ENCODE peak calls at places on chromosomes 6 and 20, in five cellular contexts. I is dorsolateral prefrontal cortex, R is psoas muscle, Z is hepatocyte, Y is GM06990. H is an unnamed sample.

GRCh38 chr6:137933696-137934095 is 66.6 kb downstream of the TNFAIP3 start:
- DNase-seq in Y (no peak), I (no peak), Z (no peak), R (peak; percentile 58), H (no peak)

GRCh38 chr6:108673602-108674001 is 112.9 kb downstream of the FOXO3 start:
- DNase-seq in I (no peak), R (no peak), Z (no peak), Y (no peak), H (no peak)

GRCh38 chr6:149060300-149060984 is 257.1 kb upstream of the TAB2 start:
- DNase-seq in Z (no peak), Y (peak; percentile 78), I (no peak), R (no peak), H (no peak)

GRCh38 chr20:41482647-41483552 is 116.3 kb upstream of the EMILIN3 start:
- DNase-seq in I (no peak), Y (no peak), R (no peak), Z (no peak), H (no peak)

GRCh38 chr6:11772109-11772830 is 6.3 kb downstream of the ADTRP start:
- DNase-seq in R (peak; percentile 41), I (no peak), Z (peak; percentile 69), Y (no peak), H (no peak)

GRCh38 chr6:21856844-21857243 is 263.3 kb downstream of the SOX4 start:
- DNase-seq in I (no peak), R (no peak), Z (no peak), Y (no peak), H (no peak)

GRCh38 chr20:4581838-4582237 is 139.9 kb upstream of the PRND start:
- DNase-seq in I (no peak), R (no peak), Z (no peak), Y (no peak), H (no peak)

GRCh38 chr6:104940881-104941693 is 15.8 kb upstream of the LIN28B start:
- DNase-seq in Z (peak; percentile 88), Y (peak; percentile 53), I (no peak), R (peak; percentile 32), H (peak; percentile 91)

GRCh38 chr20:19370076-19371075 is 157.9 kb downstream of the SLC24A3 start:
- DNase-seq in R (no peak), I (no peak), Y (no peak), Z (no peak), H (no peak)

GRCh38 chr20:10111144-10111771 is 76.5 kb downstream of the ANKEF1 start:
- DNase-seq in Y (no peak), Z (peak; percentile 62), R (no peak), I (no peak), H (no peak)

GRCh38 chr6:124577734-124578281 is 384.4 kb upstream of the RNF217 start:
- DNase-seq in Y (no peak), R (no peak), Z (no peak), I (no peak), H (no peak)

GRCh38 chr20:62146019-62146755 is 2.6 kb downstream of the SS18L1 start:
- DNase-seq in Y (no peak), Z (no peak), I (no peak), R (no peak), H (no peak)

GRCh38 chr20:19993937-19994667 is 23.1 kb upstream of the NAA20 start:
- DNase-seq in Z (no peak), R (no peak), I (no peak), Y (no peak), H (no peak)

GRCh38 chr6:132788658-132789397 is 9.6 kb downstream of the SLC18B1 start:
- DNase-seq in I (no peak), Z (no peak), R (no peak), Y (no peak), H (no peak)

GRCh38 chr6:135904666-135905065 is 53.2 kb downstream of the PDE7B start:
- DNase-seq in Z (no peak), R (no peak), I (no peak), Y (no peak), H (no peak)

GRCh38 chr6:83257791-83258190 is 64.6 kb downstream of the RWDD2A start:
- DNase-seq in Z (no peak), I (no peak), Y (no peak), R (no peak), H (no peak)

GRCh38 chr6:127582777-127583462 is 5.9 kb downstream of the C6orf58 start:
- DNase-seq in R (no peak), Z (no peak), I (no peak), Y (no peak), H (no peak)

GRCh38 chr6:43814865-43815264 is 44.9 kb downstream of the VEGFA start:
- DNase-seq in R (no peak), I (no peak), Y (no peak), Z (no peak), H (no peak)

GRCh38 chr6:39791850-39792500 is at the start of gene DAAM2:
- DNase-seq in R (peak; percentile 74), I (no peak), Z (peak; percentile 78), Y (no peak), H (peak; percentile 86)

GRCh38 chr20:32742322-32743236 is 688 bp downstream of the COMMD7 start:
- DNase-seq in Z (peak; percentile 42), R (no peak), I (no peak), Y (peak; percentile 26), H (peak; percentile 47)

GRCh38 chr6:168834814-168835213 is 393.8 kb downstream of the SMOC2 start:
- DNase-seq in Z (peak; percentile 60), I (no peak), R (no peak), Y (no peak), H (no peak)

GRCh38 chr20:64247970-64248841 is 7.3 kb upstream of the PCMTD2 start:
- DNase-seq in I (no peak), Y (no peak), R (no peak), Z (no peak), H (peak; percentile 63)

GRCh38 chr6:18155273-18155863 is at the start of gene KDM1B:
- DNase-seq in R (peak; percentile 98), I (peak; percentile 98), Z (peak; percentile 99), Y (peak; percentile 98), H (peak; percentile 99)

GRCh38 chr20:5448449-5449118 is 131.8 kb upstream of the PROKR2 start:
- DNase-seq in Y (no peak), R (no peak), Z (peak; percentile 71), I (peak; percentile 54), H (peak; percentile 83)

GRCh38 chr6:3885262-3886036 is 36.3 kb downstream of the FAM50B start:
- DNase-seq in Y (no peak), Z (peak; percentile 44), R (no peak), I (no peak), H (no peak)

GRCh38 chr20:44431502-44432234 is 44.0 kb upstream of the TTPAL start:
- DNase-seq in Z (no peak), I (no peak), Y (no peak), R (no peak), H (peak; percentile 41)

GRCh38 chr6:39901116-39901655 is 33.1 kb downstream of the MOCS1 start:
- DNase-seq in R (no peak), I (peak; percentile 6), Y (no peak), Z (no peak), H (no peak)

GRCh38 chr6:65170273-65170672 is 536.8 kb downstream of the EYS start:
- DNase-seq in Z (no peak), I (no peak), Y (no peak), R (no peak), H (no peak)

DNA sequence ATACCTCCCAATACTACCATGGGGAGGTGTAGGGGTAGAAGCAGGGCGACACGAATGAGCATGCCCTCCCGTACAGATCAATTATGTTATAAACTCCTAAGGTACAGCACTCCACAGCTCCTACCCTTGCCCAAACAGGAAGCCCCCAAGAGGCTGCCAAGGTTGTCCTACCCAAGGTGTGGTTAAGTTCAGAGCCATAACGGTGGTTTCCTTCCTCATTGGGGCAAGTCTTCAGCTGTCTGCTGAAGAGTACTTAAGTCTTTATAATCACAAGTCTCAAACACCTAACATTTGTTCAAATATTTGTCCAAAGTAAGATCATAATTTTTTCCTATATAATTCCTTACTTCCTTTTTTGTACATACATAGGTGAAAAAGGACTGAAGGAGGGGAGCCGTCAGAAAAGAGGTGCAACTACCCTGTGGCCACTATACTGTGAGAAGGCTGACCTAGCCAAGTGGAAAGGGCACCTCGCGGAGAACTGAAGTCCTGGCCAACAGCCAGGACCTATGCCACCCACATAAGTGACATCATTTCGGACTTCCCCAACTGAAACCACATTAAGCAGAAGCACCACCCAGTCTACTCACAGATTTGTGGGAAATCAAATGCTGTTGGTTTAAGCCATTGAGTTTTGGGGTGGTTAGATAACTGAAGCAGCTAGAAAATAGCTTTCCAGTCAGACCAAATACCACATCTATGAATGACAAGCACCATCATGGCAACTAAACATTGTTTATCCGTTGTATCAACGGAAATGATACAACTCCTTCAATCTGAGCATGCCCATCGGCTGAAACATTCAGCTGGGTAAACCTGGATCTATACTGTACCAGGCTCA is 2.9 kb upstream of the RAB22A start:
- DNase-seq in Y (peak; percentile 57), Z (peak; percentile 18), I (no peak), R (no peak), H (no peak)
- H3K4me3 ChIP-seq in Y (no peak overlapping the region), Z (no peak overlapping the region), I (no peak overlapping the region), R (no peak overlapping the region), H (no peak overlapping the region)

DNA sequence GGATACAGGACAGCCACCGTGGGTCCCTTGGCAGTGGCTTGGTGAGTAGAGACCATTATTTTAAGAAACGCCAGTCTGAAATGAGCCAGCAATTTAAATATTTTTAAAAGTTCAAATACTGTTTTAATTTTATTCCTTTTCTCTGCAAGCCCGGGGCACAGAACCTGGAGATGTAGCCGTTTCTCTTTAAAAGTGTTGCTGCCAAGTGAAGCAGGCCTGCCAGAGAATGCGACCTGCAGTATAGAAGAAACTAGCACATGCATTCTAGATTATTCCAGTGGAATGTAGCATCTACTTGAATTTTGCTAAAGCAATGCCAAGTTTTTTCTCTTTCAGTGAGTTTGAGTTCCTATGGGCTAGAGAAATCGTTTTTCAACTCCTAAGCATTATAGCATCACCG is 101.3 kb downstream of the QRSL1 start:
- DNase-seq in I (no peak), R (no peak), Y (no peak), Z (no peak), H (no peak)
- H3K4me3 ChIP-seq in I (no peak overlapping the region), R (no peak overlapping the region), Y (no peak overlapping the region), Z (no peak overlapping the region), H (no peak overlapping the region)

GRCh38 chr6:151041686-151042085 is 176.2 kb downstream of the MTHFD1L start:
- DNase-seq in I (no peak), R (no peak), Y (no peak), Z (no peak), H (no peak)

GRCh38 chr6:151043944-151044343 is 178.4 kb downstream of the MTHFD1L start:
- DNase-seq in R (no peak), Z (no peak), I (no peak), Y (no peak), H (no peak)

GRCh38 chr6:151044465-151045441 is 179.3 kb downstream of the MTHFD1L start:
- DNase-seq in I (no peak), Y (no peak), R (peak; percentile 52), Z (peak; percentile 75), H (peak; percentile 46)
- H3K4me3 ChIP-seq in I (peak overlapping the region; percentile 20), Y (no peak overlapping the region), R (peak overlapping the region; percentile 5), Z (no peak overlapping the region), H (no peak overlapping the region)

GRCh38 chr6:31354788-31355539 is 2.0 kb downstream of the HLA-B start:
- DNase-seq in R (no peak), Y (peak; percentile 23), Z (no peak), I (no peak), H (no peak)

GRCh38 chr6:31356216-31356945 is 598 bp downstream of the HLA-B start:
- DNase-seq in Z (peak; percentile 37), I (no peak), Y (peak; percentile 75), R (peak; percentile 46), H (peak; percentile 77)

GRCh38 chr6:31354248-31354647 is 2.7 kb downstream of the HLA-B start:
- DNase-seq in Y (peak; percentile 13), I (no peak), Z (no peak), R (no peak), H (no peak)

GRCh38 chr6:31356946-31357466 is at the start of gene HLA-B:
- DNase-seq in R (peak; percentile 85), Y (peak; percentile 88), I (peak; percentile 92), Z (peak; percentile 87), H (peak; percentile 76)

GRCh38 chr6:31355540-31355988 is 1.4 kb downstream of the HLA-B start:
- DNase-seq in Z (no peak), R (no peak), Y (peak; percentile 20), I (no peak), H (no peak)
- H3K4me3 ChIP-seq in Z (no peak overlapping the region), R (peak overlapping the region; percentile 67), Y (peak overlapping the region; percentile 88), I (peak overlapping the region; percentile 55), H (no peak overlapping the region)